ENCODE peak calls at places on chromosomes 3 and 15, in eight cellular contexts. C is cardiac fibroblast, J is astrocyte of the spinal cord, D is fibroblast of pulmonary artery, F is mesothelial cell of epicardium, S is GM12865, W is nephron progenitor cell, A is Caco-2. E is an unnamed sample.

GRCh38 chr3:49357466-49358216 is 512 bp downstream of the GPX1 start:
- DNase-seq in S (peak), A (peak), F (peak), J (peak), C (peak), D (peak), W (peak), E (no peak)

GRCh38 chr3:8982509-8982908 is 19.2 kb upstream of the RAD18 start:
- DNase-seq in J (no peak), C (no peak), S (no peak), W (no peak), A (no peak), F (no peak), D (peak), E (no peak)

GRCh38 chr15:45183511-45183910 is 4.3 kb downstream of the SHF start:
- DNase-seq in C (no peak), D (no peak), W (no peak), S (no peak), J (no peak), A (no peak), F (no peak), E (no peak)

GRCh38 chr3:36707623-36708409 is 56.5 kb downstream of the DCLK3 start:
- DNase-seq in W (no peak), F (no peak), S (peak), D (peak), A (no peak), J (peak), C (peak), E (no peak)

GRCh38 chr3:37847689-37848088 is 14.0 kb upstream of the CTDSPL start:
- DNase-seq in F (no peak), D (no peak), A (no peak), C (no peak), S (no peak), W (no peak), J (no peak), E (no peak)

GRCh38 chr15:74955796-74956647 is 550 bp downstream of the RPP25 start:
- DNase-seq in J (peak), C (peak), S (peak), F (peak), D (peak), W (peak), A (peak), E (no peak)

GRCh38 chr3:150407818-150408231 is 273 bp upstream of the TSC22D2 start:
- DNase-seq in D (no peak), W (no peak), F (no peak), S (no peak), J (no peak), A (no peak), C (peak), E (no peak)

GRCh38 chr15:94182883-94183282 is 48.5 kb upstream of the MCTP2 start:
- DNase-seq in A (no peak), D (no peak), F (no peak), S (no peak), C (no peak), W (no peak), J (no peak), E (no peak)

GRCh38 chr3:50153782-50154475 is 1.2 kb upstream of the SEMA3F start:
- DNase-seq in F (no peak), W (no peak), J (no peak), S (no peak), D (no peak), A (no peak), C (no peak), E (no peak)

GRCh38 chr3:50241163-50241562 is 5.2 kb downstream of the GNAI2 start:
- DNase-seq in J (no peak), S (no peak), A (no peak), D (no peak), F (no peak), C (no peak), W (peak), E (no peak)

GRCh38 chr3:90221900-90222299 is 1114.5 kb downstream of the EPHA3 start:
- DNase-seq in C (no peak), D (no peak), W (no peak), S (no peak), F (no peak), J (no peak), A (no peak), E (no peak)

GRCh38 chr15:58546635-58547627 is 115.1 kb downstream of the LIPC start:
- DNase-seq in F (no peak), D (peak), J (peak), S (no peak), A (peak), C (peak), W (no peak), E (no peak)

GRCh38 chr3:113698891-113699465 is 2.5 kb upstream of the USF3 start:
- DNase-seq in D (peak), J (no peak), A (no peak), C (peak), S (peak), F (no peak), W (peak), E (no peak)

GRCh38 chr3:106728315-106728821 is 648.9 kb upstream of the CCDC54 start:
- DNase-seq in D (peak), F (no peak), A (no peak), C (peak), W (no peak), J (peak), S (no peak), E (no peak)

GRCh38 chr3:141306922-141307321 is 61.4 kb upstream of the ZBTB38 start:
- DNase-seq in C (no peak), F (no peak), D (no peak), W (no peak), J (no peak), A (no peak), S (no peak), E (no peak)

GRCh38 chr15:27906802-27907201 is 192.3 kb downstream of the OCA2 start:
- DNase-seq in J (no peak), D (no peak), F (no peak), C (no peak), A (no peak), S (peak), W (no peak), E (no peak)

GRCh38 chr3:108250626-108251025 is 28.4 kb upstream of the IFT57 start:
- DNase-seq in F (no peak), D (peak), W (no peak), S (no peak), A (no peak), C (peak), J (no peak), E (no peak)

GRCh38 chr15:33032053-33032452 is 162.5 kb downstream of the FMN1 start:
- DNase-seq in J (peak), F (no peak), A (no peak), W (no peak), S (no peak), C (peak), D (no peak), E (no peak)

GRCh38 chr3:32106929-32107362 is 526 bp downstream of the GPD1L start:
- DNase-seq in D (peak), C (peak), W (no peak), J (peak), F (no peak), A (peak), S (peak), E (no peak)

GRCh38 chr3:130971208-130971607 is 55.4 kb downstream of the ASTE1 start:
- DNase-seq in D (no peak), W (no peak), S (no peak), F (no peak), A (no peak), C (peak), J (peak), E (no peak)

GRCh38 chr3:100289339-100289738 is 28.5 kb downstream of the TBC1D23 start:
- DNase-seq in J (no peak), D (peak), F (no peak), S (no peak), C (peak), W (no peak), A (no peak), E (no peak)

GRCh38 chr15:87874896-87875661 is 381.5 kb downstream of the NTRK3 start:
- DNase-seq in J (peak), S (no peak), D (peak), C (no peak), F (no peak), W (peak), A (no peak), E (no peak)

GRCh38 chr15:84953136-84953535 is 28.5 kb upstream of the PDE8A start:
- DNase-seq in A (no peak), W (no peak), J (no peak), C (peak), S (no peak), F (no peak), D (peak), E (no peak)

GRCh38 chr3:180983136-180983535 is 6.4 kb downstream of the DNAJC19 start:
- DNase-seq in F (no peak), A (no peak), S (no peak), C (no peak), W (no peak), J (no peak), D (no peak), E (no peak)
- TF ChIP-seq CTCF in F (no peak), A (no peak), S (no peak), C (no peak), W (no peak), J (no peak), D (no peak), E (no peak)

GRCh38 chr3:152539191-152539764 is 270.5 kb downstream of the MBNL1 start:
- DNase-seq in C (no peak), A (no peak), S (peak), F (no peak), D (no peak), J (no peak), W (no peak), E (no peak)

GRCh38 chr3:152540120-152540519 is 271.4 kb downstream of the MBNL1 start:
- DNase-seq in J (no peak), A (no peak), F (no peak), C (no peak), D (no peak), S (no peak), W (no peak), E (no peak)

GRCh38 chr3:152538518-152538917 is 269.8 kb downstream of the MBNL1 start:
- DNase-seq in J (no peak), S (no peak), F (no peak), A (no peak), W (no peak), D (no peak), C (no peak), E (no peak)
- TF ChIP-seq CTCF in J (no peak), S (no peak), F (no peak), A (no peak), W (no peak), D (no peak), C (no peak), E (no peak)

DNA sequence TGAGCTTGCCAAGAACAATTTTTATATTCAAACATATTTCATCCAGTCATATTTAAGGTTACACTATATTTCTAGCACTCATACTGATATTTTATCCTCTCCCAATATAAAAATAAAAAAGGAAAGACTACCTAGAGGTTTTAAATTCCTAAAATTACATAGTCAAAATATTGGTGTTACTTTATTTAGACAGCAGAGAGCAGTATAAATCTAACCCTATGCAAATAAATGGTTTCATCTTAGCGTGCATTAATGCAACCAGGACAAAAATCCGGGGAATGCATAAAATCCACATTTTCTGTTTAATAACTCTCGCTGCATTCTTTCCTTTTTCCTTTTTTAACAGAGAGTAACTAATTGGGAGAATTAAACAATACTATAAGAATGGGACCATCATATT is 1447.4 kb upstream of the ALCAM start:
- DNase-seq in W (no peak), F (no peak), S (no peak), C (no peak), J (no peak), A (no peak), D (no peak), E (no peak)
- TF ChIP-seq CTCF in W (no peak), F (no peak), S (no peak), C (no peak), J (no peak), A (no peak), D (no peak), E (no peak)

DNA sequence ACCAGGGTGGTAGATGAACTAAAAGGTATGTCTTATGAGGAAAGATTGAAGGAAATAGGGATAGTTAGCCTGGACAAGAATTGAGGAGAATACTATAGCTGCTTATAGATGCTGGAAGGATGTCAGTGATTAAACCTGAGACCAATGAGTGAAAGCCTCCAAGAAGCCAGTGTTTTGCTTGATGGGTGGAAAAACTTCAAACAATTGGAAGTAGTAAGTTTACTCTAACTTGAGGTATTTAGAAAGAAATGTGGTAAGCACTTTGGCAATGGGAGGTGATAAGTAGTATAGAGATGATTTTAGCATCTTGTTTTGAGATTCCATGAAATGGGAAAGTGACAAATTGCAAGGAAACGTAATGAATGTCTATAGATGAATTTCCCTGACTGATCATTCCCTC is 19.1 kb downstream of the SLC15A2 start:
- DNase-seq in D (no peak), W (no peak), C (no peak), J (no peak), A (no peak), S (no peak), F (no peak), E (no peak)
- TF ChIP-seq CTCF in D (no peak), W (no peak), C (no peak), J (no peak), A (no peak), S (no peak), F (no peak), E (no peak)

GRCh38 chr3:5731100-5731499 is 543.6 kb downstream of the EDEM1 start:
- DNase-seq in S (peak), A (peak), W (no peak), D (no peak), C (no peak), J (no peak), F (no peak), E (no peak)
- TF ChIP-seq CTCF in S (peak), A (no peak), W (peak), D (no peak), C (no peak), J (peak), F (no peak), E (no peak)

DNA sequence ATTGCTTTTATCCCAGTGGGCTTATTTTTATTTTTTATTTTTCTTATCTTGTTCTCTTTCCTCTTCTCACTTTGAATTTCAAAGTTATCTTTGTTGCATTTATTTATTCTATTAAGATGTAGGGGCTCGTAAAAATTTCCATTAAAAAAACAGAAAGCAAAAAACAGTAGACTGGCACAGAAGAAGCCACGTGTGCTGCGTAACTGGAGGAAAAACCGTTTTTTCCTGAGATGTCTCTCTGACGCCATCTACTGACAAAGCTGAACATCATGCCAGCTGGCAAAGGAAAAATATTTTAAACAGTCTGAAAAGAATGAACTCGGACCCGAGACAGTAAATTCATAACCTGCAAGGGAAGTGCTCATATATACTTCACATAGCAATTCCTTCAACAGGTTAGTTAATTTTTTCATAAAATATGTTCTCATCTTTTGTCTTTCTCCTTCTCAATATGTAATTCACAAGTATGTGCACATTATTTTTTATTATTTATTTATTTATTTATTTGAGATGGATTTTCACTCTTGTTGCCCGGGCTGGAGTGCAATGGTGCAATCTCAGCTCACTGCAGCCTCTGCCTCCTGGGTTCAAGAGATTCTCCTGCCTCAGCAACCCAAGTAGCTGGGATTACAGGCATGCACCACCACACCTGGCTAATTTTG is 10.5 kb upstream of the MFSD1 start:
- DNase-seq in C (peak), W (peak), D (peak), A (peak), J (peak), F (no peak), S (peak), E (no peak)
- TF ChIP-seq CTCF in C (peak), W (peak), D (peak), A (peak), J (peak), F (peak), S (peak), E (peak)

GRCh38 chr3:45949432-45949831 is 6.2 kb downstream of the CXCR6 start:
- DNase-seq in A (no peak), J (no peak), S (no peak), D (no peak), C (no peak), F (no peak), W (no peak), E (no peak)
- TF ChIP-seq CTCF in A (no peak), J (no peak), S (no peak), D (no peak), C (no peak), F (no peak), W (no peak), E (no peak)

GRCh38 chr15:76642671-76643070 is 262.5 kb downstream of the SCAPER start:
- DNase-seq in C (peak), S (peak), D (peak), A (no peak), J (no peak), F (no peak), W (no peak), E (no peak)
- TF ChIP-seq CTCF in C (peak), S (peak), D (peak), A (no peak), J (peak), F (peak), W (peak), E (peak)

GRCh38 chr3:109372639-109373038 is 35.3 kb upstream of the DPPA4 start:
- DNase-seq in C (no peak), W (no peak), J (no peak), D (no peak), A (no peak), S (no peak), F (no peak), E (no peak)

GRCh38 chr3:109363634-109364033 is 26.3 kb upstream of the DPPA4 start:
- DNase-seq in F (no peak), C (no peak), D (no peak), W (no peak), S (no peak), A (no peak), J (no peak), E (no peak)

GRCh38 chr3:109364088-109364487 is 26.7 kb upstream of the DPPA4 start:
- DNase-seq in F (no peak), A (no peak), S (no peak), C (no peak), W (no peak), D (no peak), J (no peak), E (no peak)

GRCh38 chr3:109373933-109374332 is 36.6 kb upstream of the DPPA4 start:
- DNase-seq in J (no peak), A (no peak), W (no peak), C (no peak), D (no peak), S (no peak), F (no peak), E (no peak)

GRCh38 chr3:109369510-109369909 is 32.2 kb upstream of the DPPA4 start:
- DNase-seq in D (peak), C (no peak), F (no peak), W (no peak), A (peak), J (no peak), S (no peak), E (no peak)
- TF ChIP-seq CTCF in D (no peak), C (no peak), F (no peak), W (no peak), A (peak), J (no peak), S (no peak), E (no peak)